ENCODE peak calls at places on chromosomes 7 and 10, in eight cellular contexts. One of them, this sample, is unnamed.

GRCh38 chr10:76397957-76398665 is 966.7 kb downstream of the LRMDA start:
- DNase-seq in aorta: no peak
- DNase-seq in central memory CD4-positive, alpha-beta T cell: no peak
- DNase-seq in fibroblast of the aortic adventitia: no peak
- DNase-seq in heart right ventricle: no peak
- DNase-seq in brain microvascular endothelial cell: peak; percentile 43
- DNase-seq in cardiac fibroblast: peak; percentile 35
- DNase-seq in DMS 273 treated with DMSO at 0.1 percent for 48 hours: peak; percentile 55
- DNase-seq in this sample: no peak

GRCh38 chr7:150875791-150876190 is 23.5 kb downstream of the AOC1 start:
- DNase-seq in fibroblast of the aortic adventitia: no peak
- DNase-seq in aorta: no peak
- DNase-seq in DMS 273 treated with DMSO at 0.1 percent for 48 hours: peak; percentile 17
- DNase-seq in cardiac fibroblast: no peak
- DNase-seq in heart right ventricle: no peak
- DNase-seq in brain microvascular endothelial cell: no peak
- DNase-seq in central memory CD4-positive, alpha-beta T cell: no peak
- DNase-seq in this sample: no peak

GRCh38 chr7:72077776-72078175 is 334.4 kb downstream of the CALN1 start:
- DNase-seq in fibroblast of the aortic adventitia: no peak
- DNase-seq in DMS 273 treated with DMSO at 0.1 percent for 48 hours: no peak
- DNase-seq in brain microvascular endothelial cell: no peak
- DNase-seq in aorta: no peak
- DNase-seq in cardiac fibroblast: no peak
- DNase-seq in central memory CD4-positive, alpha-beta T cell: no peak
- DNase-seq in heart right ventricle: no peak
- DNase-seq in this sample: no peak

GRCh38 chr10:47027812-47028260 is 116.6 kb downstream of the PTPN20 start:
- DNase-seq in heart right ventricle: no peak
- DNase-seq in central memory CD4-positive, alpha-beta T cell: no peak
- DNase-seq in cardiac fibroblast: no peak
- DNase-seq in aorta: peak; percentile 26
- DNase-seq in fibroblast of the aortic adventitia: no peak
- DNase-seq in DMS 273 treated with DMSO at 0.1 percent for 48 hours: no peak
- DNase-seq in brain microvascular endothelial cell: no peak
- DNase-seq in this sample: no peak

GRCh38 chr7:2144926-2145325 is 87.8 kb downstream of the MAD1L1 start:
- DNase-seq in aorta: no peak
- DNase-seq in fibroblast of the aortic adventitia: no peak
- DNase-seq in DMS 273 treated with DMSO at 0.1 percent for 48 hours: no peak
- DNase-seq in heart right ventricle: no peak
- DNase-seq in cardiac fibroblast: no peak
- DNase-seq in brain microvascular endothelial cell: no peak
- DNase-seq in central memory CD4-positive, alpha-beta T cell: no peak
- DNase-seq in this sample: no peak

GRCh38 chr10:114379631-114380041 is 24.7 kb downstream of the AFAP1L2 start:
- DNase-seq in heart right ventricle: no peak
- DNase-seq in cardiac fibroblast: no peak
- DNase-seq in central memory CD4-positive, alpha-beta T cell: no peak
- DNase-seq in aorta: no peak
- DNase-seq in fibroblast of the aortic adventitia: no peak
- DNase-seq in brain microvascular endothelial cell: peak; percentile 25
- DNase-seq in DMS 273 treated with DMSO at 0.1 percent for 48 hours: no peak
- DNase-seq in this sample: no peak

GRCh38 chr7:92595281-92595680 is 5.1 kb upstream of the FAM133B start:
- DNase-seq in central memory CD4-positive, alpha-beta T cell: no peak
- DNase-seq in brain microvascular endothelial cell: no peak
- DNase-seq in cardiac fibroblast: peak; percentile 46
- DNase-seq in aorta: no peak
- DNase-seq in fibroblast of the aortic adventitia: no peak
- DNase-seq in heart right ventricle: no peak
- DNase-seq in DMS 273 treated with DMSO at 0.1 percent for 48 hours: no peak
- DNase-seq in this sample: peak; percentile 95

GRCh38 chr7:100943693-100944092 is 5.6 kb upstream of the MUC3A start:
- DNase-seq in brain microvascular endothelial cell: no peak
- DNase-seq in heart right ventricle: no peak
- DNase-seq in fibroblast of the aortic adventitia: no peak
- DNase-seq in aorta: no peak
- DNase-seq in cardiac fibroblast: no peak
- DNase-seq in DMS 273 treated with DMSO at 0.1 percent for 48 hours: peak; percentile 89
- DNase-seq in central memory CD4-positive, alpha-beta T cell: no peak
- DNase-seq in this sample: no peak

GRCh38 chr10:122475130-122475529 is 13.8 kb downstream of the HTRA1 start:
- DNase-seq in brain microvascular endothelial cell: no peak
- DNase-seq in fibroblast of the aortic adventitia: peak; percentile 61
- DNase-seq in heart right ventricle: peak; percentile 79
- DNase-seq in DMS 273 treated with DMSO at 0.1 percent for 48 hours: no peak
- DNase-seq in central memory CD4-positive, alpha-beta T cell: no peak
- DNase-seq in aorta: peak; percentile 87
- DNase-seq in cardiac fibroblast: no peak
- DNase-seq in this sample: peak; percentile 44

GRCh38 chr10:10418397-10418796 is 599.3 kb upstream of the CELF2 start:
- DNase-seq in aorta: no peak
- DNase-seq in heart right ventricle: no peak
- DNase-seq in DMS 273 treated with DMSO at 0.1 percent for 48 hours: no peak
- DNase-seq in fibroblast of the aortic adventitia: no peak
- DNase-seq in central memory CD4-positive, alpha-beta T cell: no peak
- DNase-seq in cardiac fibroblast: no peak
- DNase-seq in brain microvascular endothelial cell: no peak
- DNase-seq in this sample: no peak

GRCh38 chr7:497946-498655 is 21.5 kb downstream of the PDGFA start:
- DNase-seq in cardiac fibroblast: no peak
- DNase-seq in DMS 273 treated with DMSO at 0.1 percent for 48 hours: no peak
- DNase-seq in heart right ventricle: peak; percentile 5
- DNase-seq in central memory CD4-positive, alpha-beta T cell: no peak
- DNase-seq in brain microvascular endothelial cell: no peak
- DNase-seq in fibroblast of the aortic adventitia: no peak
- DNase-seq in aorta: peak; percentile 59
- DNase-seq in this sample: no peak

GRCh38 chr7:130667593-130668257 is 823 bp downstream of the COPG2 start:
- DNase-seq in central memory CD4-positive, alpha-beta T cell: no peak
- DNase-seq in DMS 273 treated with DMSO at 0.1 percent for 48 hours: no peak
- DNase-seq in cardiac fibroblast: peak; percentile 10
- DNase-seq in heart right ventricle: no peak
- DNase-seq in fibroblast of the aortic adventitia: no peak
- DNase-seq in aorta: no peak
- DNase-seq in brain microvascular endothelial cell: no peak
- DNase-seq in this sample: peak; percentile 33

GRCh38 chr10:28845009-28845682 is 167.8 kb downstream of the BAMBI start:
- DNase-seq in aorta: no peak
- DNase-seq in DMS 273 treated with DMSO at 0.1 percent for 48 hours: no peak
- DNase-seq in heart right ventricle: no peak
- DNase-seq in central memory CD4-positive, alpha-beta T cell: no peak
- DNase-seq in cardiac fibroblast: peak; percentile 83
- DNase-seq in brain microvascular endothelial cell: peak; percentile 96
- DNase-seq in fibroblast of the aortic adventitia: peak; percentile 77
- DNase-seq in this sample: no peak

GRCh38 chr7:74343281-74344127 is 54.3 kb downstream of the CLIP2 start:
- DNase-seq in aorta: no peak
- DNase-seq in heart right ventricle: no peak
- DNase-seq in DMS 273 treated with DMSO at 0.1 percent for 48 hours: no peak
- DNase-seq in brain microvascular endothelial cell: peak; percentile 77
- DNase-seq in cardiac fibroblast: peak; percentile 87
- DNase-seq in central memory CD4-positive, alpha-beta T cell: no peak
- DNase-seq in fibroblast of the aortic adventitia: peak; percentile 55
- DNase-seq in this sample: peak; percentile 93

GRCh38 chr7:154644366-154644765 is 358.6 kb downstream of the PAXIP1 start:
- DNase-seq in cardiac fibroblast: no peak
- DNase-seq in central memory CD4-positive, alpha-beta T cell: no peak
- DNase-seq in brain microvascular endothelial cell: no peak
- DNase-seq in fibroblast of the aortic adventitia: no peak
- DNase-seq in aorta: no peak
- DNase-seq in DMS 273 treated with DMSO at 0.1 percent for 48 hours: no peak
- DNase-seq in heart right ventricle: no peak
- DNase-seq in this sample: no peak